ENCODE peak calls at places on chromosome 17, in seven cellular contexts. P is lower lobe of right lung; K is Panc1; R is gastrocnemius medialis; S is heart right ventricle; M is CD8-positive, alpha-beta T cell; V is GM12878. F is an unnamed sample.

GRCh38 chr17:57044976-57045867 is 39.8 kb upstream of the AKAP1 start:
- ATAC-seq in P (peak), K (no peak), R (peak), S (no peak), M (no peak), V (no peak), F (peak)

GRCh38 chr17:35191001-35191695 is 3.0 kb downstream of the SLC35G3 start:
- ATAC-seq in P (no peak), K (no peak), R (no peak), S (no peak), M (no peak), V (no peak), F (no peak)

GRCh38 chr17:71628306-71628705 is 492.5 kb upstream of the SOX9 start:
- ATAC-seq in P (no peak), K (no peak), R (no peak), S (no peak), M (no peak), V (no peak), F (no peak)

GRCh38 chr17:8426094-8426720 is 9.5 kb upstream of the NDEL1 start:
- ATAC-seq in P (peak), K (no peak), R (no peak), S (no peak), M (no peak), V (no peak), F (no peak)

GRCh38 chr17:4440690-4441686 is 7.2 kb downstream of the SPNS3 start:
- ATAC-seq in P (no peak), K (no peak), R (no peak), S (no peak), M (no peak), V (no peak), F (no peak)

GRCh38 chr17:6862122-6862521 is 30.6 kb upstream of the TEKT1 start:
- ATAC-seq in P (no peak), K (no peak), R (no peak), S (no peak), M (no peak), V (no peak), F (no peak)

GRCh38 chr17:58280480-58281217 is at the start of gene MPO:
- ATAC-seq in P (no peak), K (no peak), R (no peak), S (no peak), M (no peak), V (no peak), F (no peak)

GRCh38 chr17:79010304-79010646 is 711 bp upstream of the CANT1 start:
- ATAC-seq in P (no peak), K (no peak), R (no peak), S (no peak), M (no peak), V (no peak), F (no peak)

GRCh38 chr17:7929158-7930029 is at the start of gene KCNAB3:
- ATAC-seq in P (no peak), K (no peak), R (no peak), S (no peak), M (peak), V (peak), F (no peak)

GRCh38 chr17:73776978-73777567 is 132.8 kb upstream of the SDK2 start:
- ATAC-seq in P (peak), K (no peak), R (no peak), S (no peak), M (no peak), V (no peak), F (peak)
- TF ChIP-seq CTCF in P (no peak), K (no peak), R (no peak), S (no peak), M (no peak), V (no peak), F (no peak)

GRCh38 chr17:41718287-41718645 is 6.1 kb downstream of the GAST start:
- ATAC-seq in P (no peak), K (no peak), R (no peak), S (no peak), M (no peak), V (no peak), F (no peak)
- H3K27ac ChIP-seq in P (no peak), K (no peak), R (no peak), S (no peak), M (no peak), V (no peak), F (no peak)

GRCh38 chr17:16199093-16199492 is 16.2 kb downstream of the NCOR1 start:
- ATAC-seq in P (no peak), K (no peak), R (no peak), S (no peak), M (no peak), V (no peak), F (no peak)

GRCh38 chr17:16191604-16192003 is 23.7 kb downstream of the NCOR1 start:
- ATAC-seq in P (no peak), K (no peak), R (no peak), S (no peak), M (no peak), V (no peak), F (no peak)

DNA sequence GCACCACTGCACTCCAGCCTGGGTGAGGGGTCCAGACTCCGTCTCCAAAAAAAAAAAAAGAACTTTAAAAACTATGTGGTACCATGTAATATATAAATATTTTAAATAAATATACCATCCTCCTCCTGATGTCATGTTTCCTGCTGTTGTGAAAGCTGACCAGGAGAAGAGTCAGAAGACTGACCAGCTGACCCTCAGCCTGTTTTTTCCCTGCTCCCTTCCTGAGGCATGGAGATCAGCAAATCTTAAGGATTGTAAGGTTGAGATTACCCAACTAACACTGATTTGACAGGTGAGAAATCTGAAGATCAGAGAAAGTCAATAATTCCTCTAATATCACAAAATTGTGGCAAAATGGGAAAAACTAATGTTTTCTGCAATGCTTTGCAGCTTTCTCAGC is 18.1 kb downstream of the NCOR1 start:
- ATAC-seq in P (no peak), K (no peak), R (no peak), S (no peak), M (no peak), V (no peak), F (no peak)
- H3K4me3 ChIP-seq in P (no peak), K (no peak), R (no peak), S (no peak), M (no peak), V (no peak), F (no peak)

DNA sequence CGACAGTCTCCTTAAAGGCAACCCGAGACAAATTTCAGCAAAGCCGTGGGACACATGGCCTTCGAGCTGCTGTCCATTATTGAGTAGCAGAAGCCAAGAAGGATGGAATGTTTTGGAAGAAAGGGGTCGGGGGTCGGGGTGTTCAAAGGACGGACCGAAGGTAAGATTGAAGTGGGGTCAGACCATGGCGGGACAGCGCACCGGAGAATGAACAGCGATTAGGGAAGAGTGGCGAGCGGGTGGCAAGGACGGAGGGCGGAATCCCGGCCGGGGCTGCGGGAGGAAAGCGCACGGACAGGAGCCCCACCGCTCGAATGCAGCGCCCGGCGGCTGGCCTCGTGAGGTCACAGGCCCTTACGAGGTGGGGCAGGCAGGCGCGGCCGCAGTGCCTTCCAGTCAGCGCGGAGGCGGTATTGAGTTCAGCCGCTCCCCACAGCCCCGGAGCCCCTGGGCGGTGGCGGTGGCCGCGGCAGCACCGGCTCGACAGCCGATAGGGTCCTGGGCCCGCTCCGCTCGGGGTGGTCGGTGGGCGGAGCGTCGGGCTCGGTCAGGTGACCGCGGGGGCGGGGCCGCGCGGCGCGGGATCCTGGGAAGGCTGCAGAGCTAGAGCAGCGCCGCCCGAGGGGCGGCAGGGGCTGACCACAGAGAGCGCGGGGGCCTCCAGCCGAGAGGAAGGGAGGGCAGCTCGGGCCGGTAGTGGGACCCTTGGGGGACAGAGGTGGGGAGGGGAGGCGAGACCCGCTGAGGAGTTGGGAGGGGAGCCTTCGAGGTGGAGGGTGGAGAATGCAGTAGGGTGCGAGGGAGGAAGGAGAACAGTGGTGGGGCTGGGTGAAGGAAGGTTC is at the start of gene EFCAB13:
- ATAC-seq in P (peak), K (peak), R (peak), S (peak), M (peak), V (peak), F (peak)
- TF ChIP-seq CTCF in P (peak), K (peak), R (peak), S (peak), M (peak), V (no peak), F (peak)

DNA sequence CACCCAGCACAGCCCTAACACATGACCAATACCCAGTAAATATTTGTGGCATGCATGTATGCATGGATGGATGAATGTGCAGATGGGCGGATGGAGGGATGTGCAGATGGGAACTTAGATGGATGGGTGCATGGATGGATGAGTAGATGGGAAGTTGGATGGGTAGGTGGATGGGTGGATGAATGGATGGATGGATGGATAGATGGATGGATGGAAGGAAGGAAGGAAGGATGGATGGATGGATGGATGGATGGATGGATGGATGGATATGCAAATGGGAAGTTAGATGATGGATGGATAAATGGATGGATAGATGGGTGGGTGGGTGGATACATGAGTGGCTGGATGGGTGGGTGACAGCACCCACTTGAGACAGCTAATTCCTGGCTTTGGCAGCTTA is 193.2 kb upstream of the TNRC6C start:
- ATAC-seq in P (no peak), K (no peak), R (no peak), S (no peak), M (no peak), V (no peak), F (no peak)
- H3K27ac ChIP-seq in P (no peak), K (no peak), R (no peak), S (no peak), M (no peak), V (no peak), F (no peak)

GRCh38 chr17:50198026-50198669 is 3.3 kb downstream of the COL1A1 start:
- ATAC-seq in P (no peak), K (peak), R (no peak), S (no peak), M (no peak), V (peak), F (no peak)
- H3K4me3 ChIP-seq in P (no peak), K (no peak), R (no peak), S (peak), M (no peak), V (no peak), F (no peak)

GRCh38 chr17:15232517-15232915 is 32.6 kb downstream of the PMP22 start:
- ATAC-seq in P (no peak), K (no peak), R (peak), S (peak), M (no peak), V (no peak), F (no peak)

GRCh38 chr17:15233971-15234370 is 31.2 kb downstream of the PMP22 start:
- ATAC-seq in P (no peak), K (no peak), R (no peak), S (no peak), M (no peak), V (no peak), F (no peak)

GRCh38 chr17:15233022-15233805 is 31.9 kb downstream of the PMP22 start:
- ATAC-seq in P (peak), K (no peak), R (peak), S (peak), M (no peak), V (no peak), F (peak)

GRCh38 chr17:15231851-15232516 is 33.1 kb downstream of the PMP22 start:
- ATAC-seq in P (no peak), K (no peak), R (no peak), S (peak), M (no peak), V (no peak), F (peak)

DNA sequence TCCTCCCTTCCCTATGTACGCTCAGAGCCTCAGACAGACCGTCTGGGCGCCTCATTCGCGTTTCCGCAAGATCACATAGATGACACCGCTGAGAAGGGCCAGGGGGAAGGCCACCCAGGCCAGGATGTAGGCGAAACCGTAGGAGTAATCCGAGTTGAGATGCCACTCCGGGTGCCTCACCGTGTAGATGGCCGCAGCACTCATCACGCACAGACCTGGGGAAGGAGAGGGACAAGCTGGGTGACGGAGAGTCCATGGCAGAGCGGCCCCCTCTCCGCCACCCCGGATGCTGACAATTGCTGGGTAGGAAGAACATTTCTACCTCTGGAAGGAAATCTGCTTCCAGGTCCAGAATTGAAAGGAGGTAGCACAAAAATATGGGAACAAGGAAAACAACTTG is 34.3 kb downstream of the PMP22 start:
- ATAC-seq in P (no peak), K (no peak), R (no peak), S (no peak), M (no peak), V (no peak), F (no peak)
- TF ChIP-seq CTCF in P (no peak), K (no peak), R (no peak), S (no peak), M (no peak), V (no peak), F (no peak)

GRCh38 chr17:15268465-15268864 is 3.3 kb upstream of the PMP22 start:
- ATAC-seq in P (no peak), K (no peak), R (no peak), S (peak), M (no peak), V (no peak), F (no peak)

GRCh38 chr17:15268003-15268402 is 2.9 kb upstream of the PMP22 start:
- ATAC-seq in P (no peak), K (no peak), R (no peak), S (no peak), M (no peak), V (no peak), F (no peak)

GRCh38 chr17:15265131-15265530 is at the start of gene PMP22:
- ATAC-seq in P (no peak), K (no peak), R (no peak), S (no peak), M (no peak), V (no peak), F (no peak)

GRCh38 chr17:15264542-15264941 is 584 bp downstream of the PMP22 start:
- ATAC-seq in P (no peak), K (no peak), R (peak), S (peak), M (no peak), V (no peak), F (no peak)

DNA sequence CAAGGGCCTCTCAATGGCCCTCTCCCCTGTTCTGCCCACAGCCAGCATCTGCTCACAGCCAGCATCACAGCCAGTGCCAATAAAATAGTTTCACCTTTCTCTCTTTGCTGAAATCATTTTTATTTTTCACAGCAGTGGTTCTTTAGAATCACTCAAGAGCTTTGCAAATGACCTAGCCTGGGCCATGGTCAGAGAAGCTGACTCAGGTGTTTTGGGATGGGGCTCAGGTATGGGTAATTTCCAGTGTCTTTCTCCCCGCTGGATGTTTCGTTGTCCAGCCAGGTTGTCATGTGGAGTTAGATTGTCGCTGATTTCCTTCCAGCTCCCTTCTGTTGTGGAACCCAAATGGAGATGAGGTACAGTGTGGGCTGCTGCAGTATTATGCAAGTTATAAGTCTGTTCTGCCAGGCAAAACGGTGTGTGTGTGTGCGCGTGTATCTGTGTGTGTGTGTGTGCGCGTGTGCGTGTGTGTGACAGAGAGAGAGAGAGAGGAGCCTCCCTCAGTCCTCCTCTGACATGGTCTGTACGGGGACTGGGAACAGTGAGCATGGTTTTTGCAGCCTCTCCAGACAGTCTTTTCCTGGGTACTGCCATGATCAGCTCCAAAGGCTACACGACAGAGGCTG is 1.3 kb upstream of the PMP22 start:
- ATAC-seq in P (no peak), K (no peak), R (no peak), S (no peak), M (no peak), V (no peak), F (no peak)
- H3K27ac ChIP-seq in P (no peak), K (no peak), R (no peak), S (no peak), M (no peak), V (no peak), F (no peak)

F was measured in gastroesophageal sphincter.